ENCODE peak calls at places on chromosomes 11 and 22, in seven cellular contexts. One of them, this sample, is unnamed. For H3K4me1 and H3K36me3, the result is how much of the 10 kb centered on the place peaks cover.

GRCh38 chr11:63595296-63595695 is 18.9 kb downstream of the PLAAT3 start:
- DNase-seq in spleen: no peak
- DNase-seq in gastrocnemius medialis: no peak
- DNase-seq in fibroblast of lung: peak
- DNase-seq in heart right ventricle: no peak
- DNase-seq in sigmoid colon: no peak
- DNase-seq in HAP-1: no peak
- DNase-seq in this sample: no peak

GRCh38 chr22:27542602-27543001 is 259.0 kb downstream of the MN1 start:
- DNase-seq in spleen: no peak
- DNase-seq in gastrocnemius medialis: no peak
- DNase-seq in fibroblast of lung: no peak
- DNase-seq in heart right ventricle: no peak
- DNase-seq in sigmoid colon: no peak
- DNase-seq in HAP-1: no peak
- DNase-seq in this sample: no peak

GRCh38 chr11:130055637-130056036 is 14.1 kb upstream of the APLP2 start:
- DNase-seq in spleen: no peak
- DNase-seq in gastrocnemius medialis: no peak
- DNase-seq in fibroblast of lung: peak
- DNase-seq in heart right ventricle: no peak
- DNase-seq in sigmoid colon: no peak
- DNase-seq in HAP-1: no peak
- DNase-seq in this sample: no peak

GRCh38 chr11:64643258-64643881 is 52.4 kb downstream of the SLC22A12 start:
- DNase-seq in spleen: no peak
- DNase-seq in gastrocnemius medialis: no peak
- DNase-seq in fibroblast of lung: no peak
- DNase-seq in heart right ventricle: no peak
- DNase-seq in sigmoid colon: peak
- DNase-seq in HAP-1: peak
- DNase-seq in this sample: no peak

GRCh38 chr22:25903294-25903693 is 161.3 kb downstream of the MYO18B start:
- DNase-seq in spleen: no peak
- DNase-seq in gastrocnemius medialis: no peak
- DNase-seq in fibroblast of lung: no peak
- DNase-seq in heart right ventricle: no peak
- DNase-seq in sigmoid colon: no peak
- DNase-seq in HAP-1: no peak
- DNase-seq in this sample: no peak

GRCh38 chr11:65646921-65647701 is 9.2 kb downstream of the SIPA1 start:
- DNase-seq in spleen: peak
- DNase-seq in gastrocnemius medialis: no peak
- DNase-seq in fibroblast of lung: peak
- DNase-seq in heart right ventricle: no peak
- DNase-seq in sigmoid colon: no peak
- DNase-seq in HAP-1: no peak
- DNase-seq in this sample: no peak

GRCh38 chr11:17763703-17764102 is 29.1 kb downstream of the KCNC1 start:
- DNase-seq in spleen: no peak
- DNase-seq in gastrocnemius medialis: no peak
- DNase-seq in fibroblast of lung: no peak
- DNase-seq in heart right ventricle: no peak
- DNase-seq in sigmoid colon: no peak
- DNase-seq in HAP-1: no peak
- DNase-seq in this sample: no peak

GRCh38 chr11:47109051-47109791 is 67.5 kb downstream of the ARFGAP2 start:
- DNase-seq in spleen: no peak
- DNase-seq in gastrocnemius medialis: no peak
- DNase-seq in fibroblast of lung: no peak
- DNase-seq in heart right ventricle: no peak
- DNase-seq in sigmoid colon: no peak
- DNase-seq in HAP-1: peak
- DNase-seq in this sample: no peak

GRCh38 chr11:126352934-126353801 is 2.3 kb upstream of the ST3GAL4 start:
- DNase-seq in spleen: peak
- DNase-seq in gastrocnemius medialis: no peak
- DNase-seq in fibroblast of lung: peak
- DNase-seq in heart right ventricle: no peak
- DNase-seq in sigmoid colon: no peak
- DNase-seq in HAP-1: peak
- DNase-seq in this sample: no peak

GRCh38 chr22:24819941-24820461 is 14.0 kb downstream of the SGSM1 start:
- DNase-seq in spleen: no peak
- DNase-seq in gastrocnemius medialis: no peak
- DNase-seq in fibroblast of lung: no peak
- DNase-seq in heart right ventricle: peak
- DNase-seq in sigmoid colon: peak
- DNase-seq in HAP-1: no peak
- DNase-seq in this sample: peak

GRCh38 chr11:36023922-36024321 is 80.1 kb downstream of the LDLRAD3 start:
- DNase-seq in spleen: no peak
- DNase-seq in gastrocnemius medialis: no peak
- DNase-seq in fibroblast of lung: peak
- DNase-seq in heart right ventricle: no peak
- DNase-seq in sigmoid colon: no peak
- DNase-seq in HAP-1: no peak
- DNase-seq in this sample: no peak

GRCh38 chr11:79708319-79708928 is 267.6 kb upstream of the TENM4 start:
- DNase-seq in spleen: no peak
- DNase-seq in gastrocnemius medialis: no peak
- DNase-seq in fibroblast of lung: peak
- DNase-seq in heart right ventricle: no peak
- DNase-seq in sigmoid colon: no peak
- DNase-seq in HAP-1: peak
- DNase-seq in this sample: no peak

GRCh38 chr11:34250732-34251639 is 106.8 kb downstream of the ABTB2 start:
- DNase-seq in spleen: peak
- DNase-seq in gastrocnemius medialis: peak
- DNase-seq in fibroblast of lung: peak
- DNase-seq in heart right ventricle: peak
- DNase-seq in sigmoid colon: no peak
- DNase-seq in HAP-1: no peak
- DNase-seq in this sample: peak

GRCh38 chr11:103210543-103210942 is 101.3 kb downstream of the DYNC2H1 start:
- DNase-seq in spleen: no peak
- DNase-seq in gastrocnemius medialis: no peak
- DNase-seq in fibroblast of lung: peak
- DNase-seq in heart right ventricle: no peak
- DNase-seq in sigmoid colon: no peak
- DNase-seq in HAP-1: no peak
- DNase-seq in this sample: no peak

GRCh38 chr11:102780491-102780918 is at the start of gene MMP10:
- DNase-seq in spleen: no peak
- DNase-seq in gastrocnemius medialis: no peak
- DNase-seq in fibroblast of lung: peak
- DNase-seq in heart right ventricle: no peak
- DNase-seq in sigmoid colon: no peak
- DNase-seq in HAP-1: peak
- DNase-seq in this sample: no peak

GRCh38 chr22:37552560-37553163 is 7.6 kb upstream of the CDC42EP1 start:
- DNase-seq in spleen: no peak
- DNase-seq in gastrocnemius medialis: no peak
- DNase-seq in fibroblast of lung: peak
- DNase-seq in heart right ventricle: peak
- DNase-seq in sigmoid colon: no peak
- DNase-seq in HAP-1: no peak
- DNase-seq in this sample: peak

GRCh38 chr11:100774859-100775258 is 87.8 kb downstream of the ARHGAP42 start:
- DNase-seq in spleen: no peak
- DNase-seq in gastrocnemius medialis: no peak
- DNase-seq in fibroblast of lung: no peak
- DNase-seq in heart right ventricle: no peak
- DNase-seq in sigmoid colon: no peak
- DNase-seq in HAP-1: no peak
- DNase-seq in this sample: no peak

GRCh38 chr22:37824674-37825641 is 1.8 kb downstream of the GALR3 start:
- DNase-seq in spleen: no peak
- DNase-seq in gastrocnemius medialis: no peak
- DNase-seq in fibroblast of lung: peak
- DNase-seq in heart right ventricle: no peak
- DNase-seq in sigmoid colon: no peak
- DNase-seq in HAP-1: no peak
- DNase-seq in this sample: no peak

GRCh38 chr11:3148990-3149851 is 15.9 kb downstream of the OSBPL5 start:
- DNase-seq in spleen: no peak
- DNase-seq in gastrocnemius medialis: no peak
- DNase-seq in fibroblast of lung: no peak
- DNase-seq in heart right ventricle: no peak
- DNase-seq in sigmoid colon: no peak
- DNase-seq in HAP-1: no peak
- DNase-seq in this sample: no peak

GRCh38 chr11:3148255-3148989 is 16.7 kb downstream of the OSBPL5 start:
- DNase-seq in spleen: no peak
- DNase-seq in gastrocnemius medialis: no peak
- DNase-seq in fibroblast of lung: no peak
- DNase-seq in heart right ventricle: no peak
- DNase-seq in sigmoid colon: no peak
- DNase-seq in HAP-1: no peak
- DNase-seq in this sample: no peak

GRCh38 chr11:3152471-3153110 is 12.5 kb downstream of the OSBPL5 start:
- DNase-seq in spleen: no peak
- DNase-seq in gastrocnemius medialis: no peak
- DNase-seq in fibroblast of lung: peak
- DNase-seq in heart right ventricle: peak
- DNase-seq in sigmoid colon: no peak
- DNase-seq in HAP-1: no peak
- DNase-seq in this sample: no peak

GRCh38 chr11:3149852-3150188 is 15.3 kb downstream of the OSBPL5 start:
- DNase-seq in spleen: no peak
- DNase-seq in gastrocnemius medialis: no peak
- DNase-seq in fibroblast of lung: no peak
- DNase-seq in heart right ventricle: no peak
- DNase-seq in sigmoid colon: no peak
- DNase-seq in HAP-1: no peak
- DNase-seq in this sample: no peak

GRCh38 chr11:3150726-3151125 is 14.4 kb downstream of the OSBPL5 start:
- DNase-seq in spleen: no peak
- DNase-seq in gastrocnemius medialis: no peak
- DNase-seq in fibroblast of lung: no peak
- DNase-seq in heart right ventricle: no peak
- DNase-seq in sigmoid colon: no peak
- DNase-seq in HAP-1: no peak
- DNase-seq in this sample: no peak
- H3K4me1 ChIP-seq in spleen: half or more
- H3K4me1 ChIP-seq in gastrocnemius medialis: under half
- H3K4me1 ChIP-seq in fibroblast of lung: under half
- H3K4me1 ChIP-seq in heart right ventricle: half or more
- H3K4me1 ChIP-seq in sigmoid colon: half or more
- H3K4me1 ChIP-seq in HAP-1: under half
- H3K4me1 ChIP-seq in this sample: under half

GRCh38 chr22:40041738-40042137 is 47.0 kb downstream of the FAM83F start:
- DNase-seq in spleen: peak
- DNase-seq in gastrocnemius medialis: no peak
- DNase-seq in fibroblast of lung: no peak
- DNase-seq in heart right ventricle: no peak
- DNase-seq in sigmoid colon: peak
- DNase-seq in HAP-1: no peak
- DNase-seq in this sample: no peak
- H3K36me3 ChIP-seq in spleen: under half
- H3K36me3 ChIP-seq in gastrocnemius medialis: under half
- H3K36me3 ChIP-seq in fibroblast of lung: under half
- H3K36me3 ChIP-seq in heart right ventricle: under half
- H3K36me3 ChIP-seq in sigmoid colon: under half
- H3K36me3 ChIP-seq in HAP-1: under half
- H3K36me3 ChIP-seq in this sample: under half

GRCh38 chr11:73384127-73384441 is 7.9 kb downstream of the RELT start:
- DNase-seq in spleen: no peak
- DNase-seq in gastrocnemius medialis: no peak
- DNase-seq in fibroblast of lung: no peak
- DNase-seq in heart right ventricle: no peak
- DNase-seq in sigmoid colon: no peak
- DNase-seq in HAP-1: no peak
- DNase-seq in this sample: no peak

GRCh38 chr11:73382747-73383146 is 6.5 kb downstream of the RELT start:
- DNase-seq in spleen: no peak
- DNase-seq in gastrocnemius medialis: no peak
- DNase-seq in fibroblast of lung: no peak
- DNase-seq in heart right ventricle: no peak
- DNase-seq in sigmoid colon: no peak
- DNase-seq in HAP-1: no peak
- DNase-seq in this sample: no peak

GRCh38 chr11:73382183-73382582 is 6.0 kb downstream of the RELT start:
- DNase-seq in spleen: no peak
- DNase-seq in gastrocnemius medialis: no peak
- DNase-seq in fibroblast of lung: no peak
- DNase-seq in heart right ventricle: no peak
- DNase-seq in sigmoid colon: no peak
- DNase-seq in HAP-1: no peak
- DNase-seq in this sample: no peak

GRCh38 chr11:73384531-73384870 is 8.3 kb downstream of the RELT start:
- DNase-seq in spleen: no peak
- DNase-seq in gastrocnemius medialis: no peak
- DNase-seq in fibroblast of lung: no peak
- DNase-seq in heart right ventricle: no peak
- DNase-seq in sigmoid colon: no peak
- DNase-seq in HAP-1: no peak
- DNase-seq in this sample: no peak

DNA sequence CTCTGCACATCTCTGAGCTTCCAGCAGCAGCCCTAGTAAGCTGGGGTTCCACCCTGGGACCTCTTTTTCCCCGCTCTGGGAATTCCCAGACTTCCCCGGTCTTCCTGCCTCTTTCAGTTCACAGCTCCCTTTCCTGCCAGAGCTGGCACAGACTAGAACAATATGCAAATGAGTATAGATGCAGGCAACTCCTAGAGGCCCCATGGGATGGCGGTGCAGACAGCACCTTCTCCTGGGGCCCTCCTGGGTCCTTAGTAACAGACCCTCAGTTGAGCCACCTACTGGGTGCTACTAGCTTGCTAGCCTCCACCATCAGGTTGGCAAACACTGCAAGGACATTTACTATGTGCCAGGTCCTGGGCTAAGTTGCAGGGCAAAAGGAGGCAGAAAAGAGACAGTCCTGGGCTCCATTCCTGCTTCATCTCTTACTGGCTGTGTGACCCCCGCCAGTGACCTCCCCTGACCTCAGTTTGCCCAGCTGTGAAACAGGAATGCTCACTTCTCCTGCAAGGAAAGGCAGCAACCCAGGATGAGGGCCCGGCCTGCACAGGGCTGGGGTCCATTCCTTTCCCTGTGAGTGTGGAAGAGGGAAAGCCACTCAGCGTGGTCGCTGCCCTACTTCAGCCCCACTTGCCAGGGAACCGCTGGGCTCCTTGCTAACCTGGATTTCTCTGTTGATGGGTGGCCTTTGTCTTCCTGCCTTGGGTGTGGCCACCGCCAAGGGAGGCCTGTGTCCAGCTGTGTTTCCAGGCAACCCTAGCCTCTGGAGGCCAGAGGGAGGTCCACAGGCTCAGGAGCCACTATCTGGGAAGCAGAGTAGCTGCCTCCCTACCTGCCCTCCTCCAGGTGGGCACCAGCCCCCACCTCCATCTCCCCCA is 7.3 kb downstream of the RELT start:
- DNase-seq in spleen: no peak
- DNase-seq in gastrocnemius medialis: no peak
- DNase-seq in fibroblast of lung: no peak
- DNase-seq in heart right ventricle: no peak
- DNase-seq in sigmoid colon: no peak
- DNase-seq in HAP-1: no peak
- DNase-seq in this sample: no peak
- H3K4me1 ChIP-seq in spleen: half or more
- H3K4me1 ChIP-seq in gastrocnemius medialis: half or more
- H3K4me1 ChIP-seq in fibroblast of lung: under half
- H3K4me1 ChIP-seq in heart right ventricle: half or more
- H3K4me1 ChIP-seq in sigmoid colon: under half
- H3K4me1 ChIP-seq in HAP-1: under half
- H3K4me1 ChIP-seq in this sample: under half

GRCh38 chr11:75273331-75273988 is 32.9 kb downstream of the TPBGL start:
- DNase-seq in spleen: peak
- DNase-seq in gastrocnemius medialis: no peak
- DNase-seq in fibroblast of lung: no peak
- DNase-seq in heart right ventricle: no peak
- DNase-seq in sigmoid colon: peak
- DNase-seq in HAP-1: no peak
- DNase-seq in this sample: peak
- H3K36me3 ChIP-seq in spleen: under half
- H3K36me3 ChIP-seq in gastrocnemius medialis: under half
- H3K36me3 ChIP-seq in fibroblast of lung: under half
- H3K36me3 ChIP-seq in heart right ventricle: half or more
- H3K36me3 ChIP-seq in sigmoid colon: under half
- H3K36me3 ChIP-seq in HAP-1: under half
- H3K36me3 ChIP-seq in this sample: under half

This sample was measured in aorta.